ENCODE peak calls at places on chromosome 2, in four cellular contexts. H, N, D and Y are unnamed samples.

GRCh38 chr2:163157891-163158511 is 319.4 kb upstream of the KCNH7 start:
- DNase-seq in H (peak), N (no peak), D (peak), Y (no peak)

GRCh38 chr2:55391615-55392242 is 27.9 kb downstream of the CCDC88A start:
- DNase-seq in H (no peak), N (no peak), D (no peak), Y (no peak)

GRCh38 chr2:65799455-65799854 is 367.1 kb upstream of the SPRED2 start:
- DNase-seq in H (no peak), N (no peak), D (no peak), Y (no peak)

GRCh38 chr2:166961933-166962332 is 73.7 kb downstream of the XIRP2 start:
- DNase-seq in H (no peak), N (no peak), D (no peak), Y (no peak)

GRCh38 chr2:126643431-126643830 is 12.5 kb upstream of the GYPC start:
- DNase-seq in H (no peak), N (no peak), D (no peak), Y (no peak)

GRCh38 chr2:157476915-157477709 is 33.2 kb upstream of the CYTIP start:
- DNase-seq in H (peak), N (no peak), D (peak), Y (no peak)

GRCh38 chr2:143463717-143464116 is 334.5 kb downstream of the ARHGAP15 start:
- DNase-seq in H (no peak), N (no peak), D (no peak), Y (no peak)

GRCh38 chr2:23107341-23107941 is 277.5 kb upstream of the KLHL29 start:
- DNase-seq in H (no peak), N (no peak), D (no peak), Y (no peak)

GRCh38 chr2:239169311-239170048 is 231.3 kb downstream of the HDAC4 start:
- DNase-seq in H (no peak), N (no peak), D (no peak), Y (no peak)

GRCh38 chr2:22355816-22356433 is 1029.1 kb upstream of the KLHL29 start:
- DNase-seq in H (no peak), N (peak), D (no peak), Y (no peak)

GRCh38 chr2:53715568-53715967 is 52.0 kb upstream of the CHAC2 start:
- DNase-seq in H (peak), N (no peak), D (peak), Y (no peak)

GRCh38 chr2:33421820-33422219 is 54.6 kb upstream of the RASGRP3 start:
- DNase-seq in H (no peak), N (no peak), D (no peak), Y (no peak)

GRCh38 chr2:23500836-23501235 is 115.9 kb downstream of the KLHL29 start:
- DNase-seq in H (no peak), N (no peak), D (no peak), Y (no peak)

GRCh38 chr2:9416962-9417316 is 6.4 kb downstream of the ITGB1BP1 start:
- DNase-seq in H (no peak), N (no peak), D (no peak), Y (no peak)

GRCh38 chr2:168159754-168160585 is 87.4 kb downstream of the STK39 start:
- DNase-seq in H (no peak), N (no peak), D (no peak), Y (no peak)

GRCh38 chr2:201432551-201433388 is 18.5 kb downstream of the TRAK2 start:
- DNase-seq in H (peak), N (no peak), D (peak), Y (no peak)

GRCh38 chr2:172084734-172085459 is 410 bp upstream of the DLX1 start:
- DNase-seq in H (peak), N (no peak), D (peak), Y (no peak)

GRCh38 chr2:219059725-219060682 is 717 bp downstream of the IHH start:
- DNase-seq in H (no peak), N (no peak), D (no peak), Y (no peak)

GRCh38 chr2:233124449-233125080 is 64.4 kb downstream of the INPP5D start:
- DNase-seq in H (no peak), N (no peak), D (no peak), Y (no peak)

GRCh38 chr2:69767034-69767433 is 25.1 kb downstream of the ANXA4 start:
- DNase-seq in H (peak), N (no peak), D (peak), Y (no peak)
- TF ChIP-seq CTCF in H (peak), N (no peak), D (no peak), Y (no peak)

GRCh38 chr2:217990389-217990788 is 12.4 kb downstream of the TNS1 start:
- DNase-seq in H (no peak), N (no peak), D (no peak), Y (no peak)

GRCh38 chr2:217989221-217989948 is 13.4 kb downstream of the TNS1 start:
- DNase-seq in H (no peak), N (no peak), D (no peak), Y (no peak)

GRCh38 chr2:217987391-217987790 is 15.4 kb downstream of the TNS1 start:
- DNase-seq in H (no peak), N (no peak), D (no peak), Y (no peak)

GRCh38 chr2:217988014-217988839 is 14.6 kb downstream of the TNS1 start:
- DNase-seq in H (peak), N (peak), D (peak), Y (peak)

GRCh38 chr2:217988840-217989204 is 14.0 kb downstream of the TNS1 start:
- DNase-seq in H (no peak), N (no peak), D (no peak), Y (no peak)
- TF ChIP-seq CTCF in H (no peak), N (no peak), D (no peak), Y (no peak)

GRCh38 chr2:30441023-30441422 is 6.0 kb upstream of the LCLAT1 start:
- DNase-seq in H (no peak), N (no peak), D (no peak), Y (no peak)
- TF ChIP-seq CTCF in H (no peak), N (no peak), D (no peak), Y (no peak)

GRCh38 chr2:121008978-121009377 is 273.3 kb downstream of the GLI2 start:
- DNase-seq in H (no peak), N (no peak), D (no peak), Y (no peak)
- TF ChIP-seq CTCF in H (peak), N (no peak), D (peak), Y (no peak)

GRCh38 chr2:177283871-177284270 is 19.3 kb upstream of the NFE2L2 start:
- DNase-seq in H (no peak), N (no peak), D (no peak), Y (no peak)
- TF ChIP-seq CTCF in H (no peak), N (no peak), D (no peak), Y (no peak)

DNA sequence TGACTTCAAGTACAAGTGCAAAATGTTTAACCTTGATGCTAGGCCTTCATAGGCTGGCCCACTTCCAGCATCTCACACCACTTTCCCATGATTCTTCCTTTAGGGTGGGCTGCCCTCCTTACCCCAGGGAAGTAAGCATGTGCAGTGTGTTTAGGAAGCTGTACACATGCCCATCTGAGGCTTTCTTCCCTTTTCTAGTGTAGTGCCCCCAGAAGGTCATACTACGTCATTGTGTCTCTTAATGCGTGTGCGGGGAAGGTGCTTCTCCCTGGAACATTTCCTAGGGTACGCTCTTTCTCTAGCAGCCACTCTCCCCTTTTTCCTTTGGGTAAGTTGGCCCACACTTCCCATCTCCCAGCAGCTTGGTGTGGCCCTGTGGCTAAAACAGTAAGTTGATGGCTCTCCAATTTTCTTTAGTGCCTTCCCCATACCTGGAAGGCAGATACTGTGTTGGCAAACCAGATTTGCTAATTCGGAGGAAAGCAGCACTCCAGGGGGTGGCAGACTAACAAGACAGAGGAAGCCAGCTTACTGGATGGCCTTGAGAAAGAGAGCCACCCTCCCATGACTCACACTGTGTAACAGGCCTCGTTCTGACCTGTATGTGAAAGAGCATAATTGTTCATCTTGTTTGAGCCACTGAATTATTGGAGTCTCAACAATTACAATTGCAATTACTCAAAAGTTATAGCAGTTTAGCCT is 1.1 kb upstream of the SULT6B1 start:
- DNase-seq in H (peak), N (no peak), D (peak), Y (no peak)
- TF ChIP-seq CTCF in H (no peak), N (no peak), D (no peak), Y (no peak)

GRCh38 chr2:231104115-231104713 is 20.6 kb downstream of the HTR2B start:
- DNase-seq in H (peak), N (peak), D (peak), Y (peak)

GRCh38 chr2:231102772-231103171 is 22.1 kb downstream of the HTR2B start:
- DNase-seq in H (peak), N (no peak), D (peak), Y (no peak)

GRCh38 chr2:231100990-231101389 is 23.9 kb downstream of the HTR2B start:
- DNase-seq in H (no peak), N (no peak), D (no peak), Y (no peak)

GRCh38 chr2:231094671-231095346 is 30.0 kb downstream of the HTR2B start:
- DNase-seq in H (no peak), N (no peak), D (no peak), Y (no peak)

GRCh38 chr2:231099918-231100317 is 24.9 kb downstream of the HTR2B start:
- DNase-seq in H (no peak), N (no peak), D (no peak), Y (no peak)
- TF ChIP-seq CTCF in H (no peak), N (no peak), D (no peak), Y (no peak)

DNA sequence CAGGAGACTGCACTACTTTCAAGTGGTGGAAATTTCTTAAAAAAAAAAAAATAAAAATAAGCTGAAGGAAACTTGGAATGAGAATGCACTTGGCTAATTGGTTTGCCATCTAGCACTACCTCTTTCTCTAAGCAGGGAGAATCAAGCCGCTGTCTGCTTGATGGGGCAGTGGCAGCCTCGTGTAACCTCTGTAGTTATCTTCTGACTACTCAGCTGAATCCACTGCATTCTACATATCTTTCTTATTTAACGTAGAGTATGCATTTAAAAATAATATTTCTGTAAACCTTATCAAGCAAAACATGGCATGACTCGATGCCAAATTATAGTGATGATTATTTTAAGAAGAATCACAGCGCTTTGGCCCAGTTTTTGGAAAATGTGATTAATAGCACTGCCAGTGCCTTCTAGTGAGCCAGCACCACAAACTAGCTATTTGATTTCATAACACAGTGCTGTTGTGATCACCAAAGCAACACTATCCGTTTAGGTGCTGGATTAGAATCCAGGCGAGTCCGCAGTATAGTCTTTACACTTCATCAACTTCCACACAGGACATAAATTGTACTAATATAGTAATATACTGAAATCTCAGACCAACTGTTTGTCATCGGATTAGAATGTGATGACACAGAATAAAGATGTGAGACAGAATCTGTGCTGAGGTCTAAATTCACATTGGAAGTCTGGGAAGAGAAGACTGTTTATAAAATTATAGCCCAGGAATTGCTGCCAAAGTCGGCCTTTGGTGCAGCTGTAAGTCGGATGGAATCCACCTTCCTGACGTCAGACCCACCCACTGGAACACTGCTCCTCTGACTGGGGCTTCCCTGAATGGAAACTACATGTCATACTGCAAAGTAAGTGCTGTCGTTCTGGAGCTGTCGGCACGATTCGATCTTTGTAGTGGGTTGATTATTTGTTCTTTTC is 136.5 kb upstream of the ETAA1 start:
- DNase-seq in H (peak), N (peak), D (peak), Y (no peak)
- TF ChIP-seq CTCF in H (no peak), N (no peak), D (no peak), Y (no peak)

GRCh38 chr2:174546519-174547506 is 50.8 kb downstream of the WIPF1 start:
- DNase-seq in H (peak), N (no peak), D (peak), Y (no peak)
- TF ChIP-seq CTCF in H (peak), N (no peak), D (peak), Y (no peak)

GRCh38 chr2:138486347-138487198 is 15.0 kb upstream of the SPOPL start:
- DNase-seq in H (peak), N (no peak), D (no peak), Y (no peak)
- TF ChIP-seq CTCF in H (no peak), N (no peak), D (no peak), Y (no peak)